ENCODE peak calls at places on chromosomes 11 and 22, in eight cellular contexts. E, H, L, Y, O, G, D and Z are unnamed samples. For H3K4me1 and H3K36me3, the result is how much of the 10 kb centered on the place peaks cover.

GRCh38 chr11:94183886-94184264 is 55.2 kb downstream of the PANX1 start:
- DNase-seq in E (peak), H (peak), L (peak), Y (peak), O (peak), G (peak), D (no peak), Z (peak)

GRCh38 chr22:20549232-20549841 is 41.9 kb downstream of the MED15 start:
- DNase-seq in E (no peak), H (peak), L (no peak), Y (no peak), O (no peak), G (no peak), D (peak), Z (peak)

GRCh38 chr11:16881766-16882165 is 132.4 kb downstream of the PLEKHA7 start:
- DNase-seq in E (no peak), H (no peak), L (no peak), Y (no peak), O (no peak), G (no peak), D (no peak), Z (no peak)

GRCh38 chr11:17541330-17541885 is 2.8 kb downstream of the USH1C start:
- DNase-seq in E (no peak), H (no peak), L (peak), Y (no peak), O (no peak), G (no peak), D (peak), Z (no peak)

GRCh38 chr11:32118025-32118974 is 27.4 kb downstream of the RCN1 start:
- DNase-seq in E (peak), H (no peak), L (no peak), Y (no peak), O (peak), G (no peak), D (no peak), Z (no peak)

GRCh38 chr11:14393129-14393528 is 34.1 kb upstream of the RRAS2 start:
- DNase-seq in E (no peak), H (no peak), L (no peak), Y (no peak), O (no peak), G (no peak), D (no peak), Z (no peak)

GRCh38 chr22:45271667-45272188 is 13.0 kb upstream of the UPK3A start:
- DNase-seq in E (no peak), H (no peak), L (no peak), Y (no peak), O (peak), G (no peak), D (no peak), Z (no peak)

GRCh38 chr11:112163875-112164521 is at the start of gene IL18:
- DNase-seq in E (peak), H (peak), L (peak), Y (peak), O (no peak), G (no peak), D (peak), Z (no peak)

GRCh38 chr22:23113067-23113846 is 28.5 kb downstream of the RSPH14 start:
- DNase-seq in E (no peak), H (no peak), L (no peak), Y (no peak), O (peak), G (no peak), D (no peak), Z (no peak)

GRCh38 chr11:124724854-124725718 is 14.7 kb upstream of the NRGN start:
- DNase-seq in E (no peak), H (no peak), L (peak), Y (peak), O (no peak), G (peak), D (peak), Z (no peak)

GRCh38 chr11:135017296-135017695 is 605.3 kb upstream of the B3GAT1 start:
- DNase-seq in E (no peak), H (no peak), L (no peak), Y (no peak), O (no peak), G (no peak), D (no peak), Z (no peak)

GRCh38 chr11:118441770-118442169 is 5.5 kb downstream of the KMT2A start:
- DNase-seq in E (no peak), H (no peak), L (no peak), Y (no peak), O (no peak), G (no peak), D (no peak), Z (no peak)

GRCh38 chr11:118439656-118440055 is 3.4 kb downstream of the KMT2A start:
- DNase-seq in E (no peak), H (no peak), L (no peak), Y (no peak), O (no peak), G (no peak), D (no peak), Z (no peak)

GRCh38 chr11:118447423-118447822 is 11.1 kb downstream of the KMT2A start:
- DNase-seq in E (no peak), H (no peak), L (no peak), Y (no peak), O (no peak), G (no peak), D (no peak), Z (no peak)

GRCh38 chr11:118443590-118444218 is 7.4 kb downstream of the KMT2A start:
- DNase-seq in E (no peak), H (no peak), L (no peak), Y (no peak), O (no peak), G (peak), D (no peak), Z (no peak)

DNA sequence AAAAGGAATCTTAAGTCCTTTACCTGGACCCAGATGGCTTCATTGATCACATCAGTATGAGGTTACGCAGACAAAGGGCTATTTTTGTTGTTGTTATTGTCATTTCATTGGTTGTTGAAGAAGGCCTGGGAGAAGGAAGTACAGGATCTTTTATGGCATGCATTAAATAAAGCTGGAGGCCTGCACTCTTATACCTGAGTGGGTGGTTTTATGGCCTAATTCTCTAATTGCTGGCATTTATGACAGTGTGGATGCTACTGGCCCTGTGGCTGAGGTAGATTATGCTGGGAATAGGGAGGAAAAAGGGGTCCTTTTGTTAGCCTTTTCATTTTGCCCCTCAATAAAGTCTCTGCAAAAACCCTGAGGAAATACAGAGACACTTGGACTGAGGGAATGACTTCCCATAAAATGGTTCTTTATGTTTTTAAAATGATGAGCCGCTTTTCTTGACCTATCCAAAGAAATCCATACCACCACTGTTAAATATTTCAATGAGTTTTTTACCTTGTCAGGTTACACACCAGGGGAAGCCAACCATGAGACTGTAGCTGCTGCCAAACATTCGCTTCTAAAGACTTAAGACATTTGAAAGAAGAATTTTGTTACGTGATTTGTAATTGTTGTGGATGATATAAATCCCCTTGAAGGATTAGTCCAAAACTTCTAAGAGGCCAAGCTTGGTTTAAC is 6.8 kb downstream of the KMT2A start:
- DNase-seq in E (no peak), H (no peak), L (no peak), Y (no peak), O (no peak), G (no peak), D (no peak), Z (no peak)
- H3K4me1 ChIP-seq in E (half or more), H (under half), L (under half), Y (under half), O (under half), G (under half), D (half or more), Z (half or more)

GRCh38 chr22:29342577-29343312 is 27.2 kb upstream of the RASL10A start:
- DNase-seq in E (no peak), H (no peak), L (no peak), Y (no peak), O (no peak), G (no peak), D (no peak), Z (no peak)
- H3K36me3 ChIP-seq in E (under half), H (under half), L (under half), Y (half or more), O (under half), G (under half), D (half or more), Z (half or more)

DNA sequence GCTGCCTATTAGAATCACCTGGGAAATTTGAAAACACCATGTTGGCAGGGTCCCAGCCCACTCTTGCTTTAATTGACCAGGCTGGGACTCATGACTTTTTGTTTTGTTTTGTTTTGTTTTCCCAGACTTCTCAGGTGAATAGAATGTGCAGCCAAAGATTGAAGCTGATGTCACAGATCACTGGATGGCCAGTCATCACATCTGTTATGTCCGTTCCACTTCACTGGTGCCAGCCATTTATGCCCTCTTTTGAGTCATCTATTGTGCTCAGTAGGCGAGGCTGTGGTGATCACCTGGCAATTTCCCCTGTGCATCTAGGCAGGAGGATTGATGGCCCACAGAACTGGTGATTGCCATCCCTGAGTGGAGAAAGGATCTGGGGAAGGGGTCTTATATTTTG is 297.3 kb downstream of the INSC start:
- DNase-seq in E (no peak), H (no peak), L (no peak), Y (no peak), O (no peak), G (peak), D (no peak), Z (no peak)
- H3K4me3 ChIP-seq in E (no peak), H (no peak), L (no peak), Y (no peak), O (no peak), G (no peak), D (no peak), Z (no peak)

GRCh38 chr11:44818110-44818509 is 91.3 kb downstream of the TSPAN18 start:
- DNase-seq in E (no peak), H (no peak), L (no peak), Y (no peak), O (no peak), G (no peak), D (peak), Z (no peak)
- H3K4me1 ChIP-seq in E (under half), H (under half), L (under half), Y (under half), O (under half), G (under half), D (under half), Z (under half)

GRCh38 chr11:72971211-72971610 is 157.0 kb downstream of the ATG16L2 start:
- DNase-seq in E (no peak), H (no peak), L (no peak), Y (no peak), O (no peak), G (no peak), D (no peak), Z (no peak)

GRCh38 chr11:72975778-72976520 is 161.7 kb downstream of the ATG16L2 start:
- DNase-seq in E (no peak), H (no peak), L (no peak), Y (no peak), O (peak), G (no peak), D (no peak), Z (no peak)

GRCh38 chr11:72971611-72972010 is 157.4 kb downstream of the ATG16L2 start:
- DNase-seq in E (no peak), H (no peak), L (peak), Y (no peak), O (no peak), G (no peak), D (no peak), Z (no peak)

GRCh38 chr11:72972541-72973128 is 158.4 kb downstream of the ATG16L2 start:
- DNase-seq in E (no peak), H (no peak), L (no peak), Y (no peak), O (peak), G (no peak), D (no peak), Z (no peak)

DNA sequence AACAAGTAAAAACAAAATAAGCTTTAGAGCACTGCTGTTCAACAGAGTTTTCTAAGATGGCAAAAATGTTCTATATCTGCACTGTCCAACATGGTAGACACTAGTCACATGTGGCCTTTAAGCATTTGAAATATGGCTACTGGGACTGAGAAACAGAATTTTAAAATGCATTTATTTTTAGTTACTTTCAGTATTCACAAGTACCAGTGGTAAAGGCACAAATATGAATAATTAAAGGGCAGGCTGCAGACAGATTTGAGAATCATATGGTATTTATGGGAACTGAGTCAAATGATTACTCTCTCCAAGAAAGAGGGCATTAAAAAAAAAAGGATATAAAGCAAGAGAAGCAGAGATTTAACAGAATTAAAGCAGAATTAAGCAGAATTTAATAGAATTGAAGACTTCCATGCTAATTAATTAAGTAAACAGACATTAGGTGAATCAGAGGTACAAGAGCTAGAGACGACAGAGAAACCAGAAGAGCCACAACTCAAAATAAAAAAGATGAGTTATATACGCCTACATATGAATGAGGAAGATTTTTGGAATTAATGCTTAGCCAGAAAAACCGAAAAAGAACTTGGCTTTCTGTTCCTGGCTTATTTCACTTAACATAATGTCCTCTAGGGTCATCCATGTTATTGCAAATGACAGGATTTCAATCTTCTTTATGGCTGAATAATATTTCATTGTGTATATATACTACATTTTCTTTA is 160.4 kb downstream of the ATG16L2 start:
- DNase-seq in E (no peak), H (no peak), L (no peak), Y (no peak), O (no peak), G (no peak), D (no peak), Z (no peak)
- H3K36me3 ChIP-seq in E (under half), H (under half), L (under half), Y (under half), O (under half), G (under half), D (under half), Z (under half)

GRCh38 chr11:34899633-34900016 is 16.6 kb downstream of the APIP start:
- DNase-seq in E (no peak), H (no peak), L (peak), Y (no peak), O (no peak), G (no peak), D (no peak), Z (no peak)

GRCh38 chr11:34905666-34906065 is 10.5 kb downstream of the APIP start:
- DNase-seq in E (no peak), H (no peak), L (no peak), Y (no peak), O (no peak), G (no peak), D (no peak), Z (no peak)

GRCh38 chr11:34907934-34908593 is 8.1 kb downstream of the APIP start:
- DNase-seq in E (no peak), H (no peak), L (no peak), Y (no peak), O (no peak), G (no peak), D (no peak), Z (no peak)

GRCh38 chr11:34909435-34909834 is 6.7 kb downstream of the APIP start:
- DNase-seq in E (no peak), H (no peak), L (no peak), Y (no peak), O (no peak), G (no peak), D (no peak), Z (no peak)

GRCh38 chr11:34904421-34904950 is 11.7 kb downstream of the APIP start:
- DNase-seq in E (no peak), H (no peak), L (no peak), Y (no peak), O (no peak), G (no peak), D (no peak), Z (no peak)
- H3K4me3 ChIP-seq in E (no peak), H (no peak), L (no peak), Y (no peak), O (no peak), G (no peak), D (no peak), Z (no peak)

GRCh38 chr11:27213232-27213660 is 149.8 kb downstream of the CCDC34 start:
- DNase-seq in E (peak), H (no peak), L (no peak), Y (no peak), O (peak), G (peak), D (no peak), Z (no peak)

GRCh38 chr11:27215471-27216267 is 147.3 kb downstream of the CCDC34 start:
- DNase-seq in E (no peak), H (no peak), L (no peak), Y (peak), O (no peak), G (no peak), D (peak), Z (no peak)

GRCh38 chr11:27212248-27212780 is 150.7 kb downstream of the CCDC34 start:
- DNase-seq in E (no peak), H (no peak), L (no peak), Y (no peak), O (no peak), G (no peak), D (no peak), Z (no peak)

GRCh38 chr11:27216268-27217149 is 146.5 kb downstream of the CCDC34 start:
- DNase-seq in E (no peak), H (no peak), L (no peak), Y (no peak), O (peak), G (no peak), D (peak), Z (no peak)

DNA sequence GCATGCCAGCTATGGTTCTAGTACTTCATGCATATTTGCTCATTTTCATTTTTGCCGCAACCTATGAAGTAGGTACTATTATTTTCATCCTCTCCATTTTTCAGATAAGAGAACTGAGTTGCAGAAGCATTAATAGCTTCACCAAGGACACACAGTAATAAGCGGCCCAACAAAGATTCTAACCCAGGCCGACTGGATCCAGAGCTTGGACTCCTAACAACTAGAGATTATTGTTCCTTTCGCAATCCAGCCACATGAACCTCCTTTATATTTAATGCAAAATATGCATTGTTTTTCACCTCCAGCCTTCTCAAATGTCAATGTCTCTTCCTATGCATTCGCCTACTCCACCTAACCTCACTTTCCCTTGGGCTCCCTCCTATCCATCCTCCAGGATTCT is 148.3 kb downstream of the CCDC34 start:
- DNase-seq in E (no peak), H (no peak), L (no peak), Y (no peak), O (no peak), G (no peak), D (no peak), Z (no peak)
- H3K4me1 ChIP-seq in E (under half), H (under half), L (under half), Y (under half), O (under half), G (under half), D (under half), Z (under half)

DNA sequence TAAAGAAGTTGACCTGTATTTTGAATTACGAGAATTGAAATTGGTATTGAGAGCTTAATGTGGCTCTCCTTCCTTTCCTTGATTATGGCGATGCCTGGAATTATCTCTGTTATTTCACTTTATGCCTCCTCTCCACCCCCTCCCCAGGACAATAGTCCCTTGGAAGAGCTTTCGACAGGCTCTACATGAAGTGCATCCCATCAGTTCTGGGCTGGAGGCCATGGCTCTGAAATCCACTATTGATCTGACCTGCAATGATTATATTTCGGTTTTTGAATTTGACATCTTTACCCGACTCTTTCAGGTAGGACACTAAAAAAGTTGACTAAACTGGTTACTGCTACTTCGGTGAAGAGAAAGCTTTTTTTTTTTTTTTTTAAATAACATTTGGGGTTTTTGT is 43.2 kb downstream of the MCAM start:
- DNase-seq in E (no peak), H (no peak), L (no peak), Y (no peak), O (no peak), G (no peak), D (no peak), Z (no peak)
- H3K36me3 ChIP-seq in E (under half), H (under half), L (under half), Y (under half), O (under half), G (under half), D (half or more), Z (under half)